ENCODE peak calls at places on chromosome 1, in nine cellular contexts. V, W, K, Y, M, T, O, Q and H are unnamed samples.

GRCh38 chr1:156420209-156421061 is 51.4 kb downstream of the RHBG start:
- DNase-seq in V (no peak), W (no peak), K (no peak), Y (no peak), M (no peak), T (no peak), O (no peak), Q (no peak), H (peak)

GRCh38 chr1:58155418-58156123 is 391.0 kb downstream of the OMA1 start:
- DNase-seq in V (no peak), W (no peak), K (no peak), Y (no peak), M (peak), T (no peak), O (no peak), Q (no peak), H (peak)

GRCh38 chr1:70840260-70840953 is 207.2 kb downstream of the PTGER3 start:
- DNase-seq in V (no peak), W (no peak), K (no peak), Y (no peak), M (peak), T (no peak), O (peak), Q (no peak), H (no peak)

GRCh38 chr1:8922962-8923361 is 22.7 kb upstream of the CA6 start:
- DNase-seq in V (no peak), W (no peak), K (no peak), Y (no peak), M (no peak), T (no peak), O (no peak), Q (no peak), H (no peak)

GRCh38 chr1:85616011-85616705 is 35.6 kb downstream of the CCN1 start:
- DNase-seq in V (no peak), W (no peak), K (no peak), Y (no peak), M (no peak), T (no peak), O (no peak), Q (no peak), H (no peak)

GRCh38 chr1:67332653-67333529 is 25.2 kb downstream of the IL12RB2 start:
- DNase-seq in V (no peak), W (no peak), K (no peak), Y (no peak), M (no peak), T (no peak), O (no peak), Q (no peak), H (no peak)

GRCh38 chr1:112393634-112393976 is 2.4 kb upstream of the CTTNBP2NL start:
- DNase-seq in V (no peak), W (no peak), K (no peak), Y (no peak), M (peak), T (no peak), O (peak), Q (peak), H (no peak)

GRCh38 chr1:43655953-43656352 is 6.0 kb downstream of the KDM4A start:
- DNase-seq in V (no peak), W (no peak), K (no peak), Y (no peak), M (no peak), T (no peak), O (no peak), Q (no peak), H (no peak)

DNA sequence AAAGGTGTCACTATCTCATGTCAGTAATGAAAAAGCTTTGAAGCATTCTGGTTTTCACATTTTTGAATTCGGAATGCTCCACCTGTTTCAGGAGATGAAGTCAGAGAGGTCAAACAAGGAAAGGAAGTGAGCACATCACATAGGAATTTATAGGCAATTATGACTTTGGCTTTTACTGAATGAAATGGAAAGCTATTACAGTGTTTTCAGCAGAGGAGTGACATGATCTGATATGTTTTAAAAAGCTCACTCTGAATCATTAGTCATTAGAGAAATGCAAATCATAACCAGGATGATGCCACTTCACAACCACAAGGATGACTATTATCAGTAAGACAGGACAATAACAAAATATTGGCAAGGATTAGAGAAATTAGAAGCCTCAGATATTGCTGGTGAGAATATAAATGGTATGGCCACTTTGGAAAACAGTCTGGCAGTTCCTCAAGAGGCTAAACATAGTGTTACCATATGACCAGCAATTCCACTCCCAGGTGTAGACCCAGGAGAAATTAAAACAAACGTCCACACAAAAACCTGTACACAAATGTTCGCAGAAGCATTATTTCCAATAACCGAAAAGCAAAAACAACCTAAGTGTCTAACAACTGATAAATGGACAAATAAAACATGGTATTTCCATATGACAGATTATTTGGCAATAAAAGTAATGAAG is 7.5 kb downstream of the TAF1A start:
- DNase-seq in V (no peak), W (peak), K (peak), Y (no peak), M (peak), T (no peak), O (peak), Q (no peak), H (no peak)
- TF ChIP-seq CTCF in V (no peak), W (no peak), K (no peak), Y (no peak), M (no peak), T (no peak), O (no peak), Q (no peak), H (no peak)

GRCh38 chr1:52915211-52915854 is 6.2 kb downstream of the ECHDC2 start:
- DNase-seq in V (no peak), W (no peak), K (no peak), Y (no peak), M (no peak), T (no peak), O (no peak), Q (no peak), H (no peak)

GRCh38 chr1:52914463-52914862 is 7.1 kb downstream of the ECHDC2 start:
- DNase-seq in V (no peak), W (no peak), K (no peak), Y (no peak), M (no peak), T (no peak), O (no peak), Q (no peak), H (no peak)

GRCh38 chr1:52911541-52911940 is 10.0 kb downstream of the ECHDC2 start:
- DNase-seq in V (no peak), W (no peak), K (no peak), Y (no peak), M (no peak), T (no peak), O (no peak), Q (no peak), H (no peak)

GRCh38 chr1:52913014-52913413 is 8.5 kb downstream of the ECHDC2 start:
- DNase-seq in V (no peak), W (no peak), K (no peak), Y (no peak), M (no peak), T (no peak), O (no peak), Q (no peak), H (no peak)

GRCh38 chr1:52913537-52913936 is 8.0 kb downstream of the ECHDC2 start:
- DNase-seq in V (no peak), W (no peak), K (no peak), Y (no peak), M (no peak), T (no peak), O (no peak), Q (no peak), H (no peak)
- TF ChIP-seq CTCF in V (no peak), W (no peak), K (no peak), Y (no peak), M (no peak), T (no peak), O (peak), Q (no peak), H (no peak)

GRCh38 chr1:206930210-206930798 is 8.6 kb upstream of the FCMR start:
- DNase-seq in V (no peak), W (no peak), K (no peak), Y (no peak), M (no peak), T (no peak), O (no peak), Q (no peak), H (no peak)

GRCh38 chr1:206932271-206932670 is 10.5 kb upstream of the FCMR start:
- DNase-seq in V (no peak), W (no peak), K (no peak), Y (no peak), M (no peak), T (no peak), O (no peak), Q (no peak), H (no peak)

GRCh38 chr1:206933333-206933945 is 11.7 kb upstream of the FCMR start:
- DNase-seq in V (no peak), W (no peak), K (no peak), Y (no peak), M (no peak), T (no peak), O (peak), Q (no peak), H (peak)

GRCh38 chr1:206929509-206929908 is 7.8 kb upstream of the FCMR start:
- DNase-seq in V (no peak), W (no peak), K (no peak), Y (no peak), M (no peak), T (no peak), O (no peak), Q (no peak), H (no peak)

GRCh38 chr1:206931709-206932108 is 10.0 kb upstream of the FCMR start:
- DNase-seq in V (no peak), W (no peak), K (no peak), Y (no peak), M (no peak), T (no peak), O (no peak), Q (no peak), H (no peak)
- TF ChIP-seq CTCF in V (no peak), W (no peak), K (peak), Y (no peak), M (no peak), T (no peak), O (peak), Q (no peak), H (no peak)

GRCh38 chr1:15883326-15883725 is 35.8 kb downstream of the SPEN start:
- DNase-seq in V (no peak), W (no peak), K (no peak), Y (no peak), M (peak), T (no peak), O (no peak), Q (no peak), H (no peak)

GRCh38 chr1:15884477-15884876 is 37.0 kb downstream of the SPEN start:
- DNase-seq in V (no peak), W (no peak), K (no peak), Y (no peak), M (no peak), T (no peak), O (no peak), Q (no peak), H (no peak)

GRCh38 chr1:15885269-15885668 is 37.8 kb downstream of the SPEN start:
- DNase-seq in V (no peak), W (no peak), K (no peak), Y (no peak), M (no peak), T (no peak), O (no peak), Q (no peak), H (no peak)

GRCh38 chr1:15886613-15887167 is 39.2 kb downstream of the SPEN start:
- DNase-seq in V (no peak), W (no peak), K (no peak), Y (no peak), M (no peak), T (no peak), O (no peak), Q (no peak), H (no peak)

GRCh38 chr1:15885701-15886612 is 38.5 kb downstream of the SPEN start:
- DNase-seq in V (peak), W (peak), K (peak), Y (peak), M (peak), T (peak), O (peak), Q (peak), H (peak)
- TF ChIP-seq CTCF in V (no peak), W (no peak), K (no peak), Y (no peak), M (peak), T (peak), O (peak), Q (peak), H (no peak)